ENCODE peak calls at places on chromosomes 11 and 22, in ten cellular contexts. R is transverse colon, B is ovary, C is prostate gland, Z is GM12891, J is stomach, L is IMR-90, X is lower leg skin, Y is endothelial cell of umbilical vein, G is spleen. E is an unnamed sample.

GRCh38 chr11:34881900-34882299 is 34.3 kb downstream of the APIP start:
- DNase-seq in R (no peak), B (no peak), C (no peak), Z (no peak), J (no peak), L (no peak), X (no peak), Y (no peak), G (no peak), E (no peak)

GRCh38 chr11:114275295-114275694 is 20.9 kb upstream of the NNMT start:
- DNase-seq in R (no peak), B (no peak), C (no peak), Z (no peak), J (no peak), L (no peak), X (no peak), Y (no peak), G (no peak), E (no peak)

GRCh38 chr11:128522943-128523518 is 64.3 kb downstream of the ETS1 start:
- DNase-seq in R (no peak), B (no peak), C (no peak), Z (no peak), J (no peak), L (no peak), X (no peak), Y (no peak), G (no peak), E (no peak)

GRCh38 chr11:75563978-75564552 is 2.0 kb downstream of the SERPINH1 start:
- DNase-seq in R (peak), B (peak), C (no peak), Z (no peak), J (peak), L (peak), X (peak), Y (peak), G (no peak), E (peak)

GRCh38 chr22:20114506-20115475 is 1.1 kb upstream of the RANBP1 start:
- DNase-seq in R (no peak), B (no peak), C (no peak), Z (no peak), J (no peak), L (no peak), X (no peak), Y (no peak), G (peak), E (no peak)

GRCh38 chr11:44568706-44569473 is 3.4 kb downstream of the CD82 start:
- DNase-seq in R (peak), B (peak), C (peak), Z (no peak), J (peak), L (peak), X (peak), Y (peak), G (peak), E (peak)

GRCh38 chr22:47016636-47017035 is 254.2 kb downstream of the TBC1D22A start:
- DNase-seq in R (no peak), B (no peak), C (no peak), Z (no peak), J (peak), L (no peak), X (no peak), Y (no peak), G (no peak), E (no peak)

GRCh38 chr11:64754919-64755662 is 4.7 kb downstream of the PYGM start:
- DNase-seq in R (no peak), B (peak), C (no peak), Z (no peak), J (no peak), L (no peak), X (no peak), Y (no peak), G (peak), E (no peak)

GRCh38 chr11:92822410-92822809 is 147.0 kb upstream of the MTNR1B start:
- DNase-seq in R (no peak), B (no peak), C (no peak), Z (no peak), J (no peak), L (no peak), X (no peak), Y (no peak), G (no peak), E (no peak)

GRCh38 chr11:80958414-80958813 is 1517.6 kb upstream of the TENM4 start:
- DNase-seq in R (no peak), B (no peak), C (peak), Z (no peak), J (no peak), L (peak), X (no peak), Y (no peak), G (no peak), E (no peak)

GRCh38 chr11:130328420-130328819 is 13.7 kb upstream of the ZBTB44 start:
- DNase-seq in R (no peak), B (no peak), C (no peak), Z (no peak), J (no peak), L (no peak), X (no peak), Y (no peak), G (no peak), E (no peak)
- TF ChIP-seq POLR2A in R (no peak), B (no peak), C (no peak), Z (no peak), J (no peak), L (no peak), X (no peak), Y (no peak), G (no peak), E (no peak)

GRCh38 chr11:58579192-58580129 is 598 bp downstream of the ZFP91 start:
- DNase-seq in R (peak), B (peak), C (peak), Z (peak), J (peak), L (peak), X (peak), Y (peak), G (peak), E (peak)
- TF ChIP-seq POLR2A in R (peak), B (no peak), C (peak), Z (peak), J (no peak), L (peak), X (no peak), Y (peak), G (no peak), E (peak)

GRCh38 chr11:61756452-61757212 is 4.2 kb downstream of the MYRF start:
- DNase-seq in R (peak), B (no peak), C (no peak), Z (no peak), J (peak), L (peak), X (no peak), Y (peak), G (no peak), E (peak)
- TF ChIP-seq POLR2A in R (no peak), B (no peak), C (no peak), Z (no peak), J (no peak), L (no peak), X (no peak), Y (no peak), G (no peak), E (no peak)

GRCh38 chr11:66346476-66347424 is 679 bp downstream of the B4GAT1 start:
- DNase-seq in R (no peak), B (no peak), C (no peak), Z (no peak), J (peak), L (no peak), X (no peak), Y (no peak), G (peak), E (peak)

GRCh38 chr11:66347425-66348276 is at the start of gene B4GAT1:
- DNase-seq in R (peak), B (peak), C (peak), Z (peak), J (peak), L (peak), X (peak), Y (peak), G (peak), E (peak)

GRCh38 chr11:66343176-66343575 is 1.7 kb downstream of the BRMS1 start:
- DNase-seq in R (no peak), B (no peak), C (no peak), Z (no peak), J (no peak), L (peak), X (no peak), Y (no peak), G (peak), E (no peak)

GRCh38 chr11:66345316-66345649 is 379 bp upstream of the BRMS1 start:
- DNase-seq in R (no peak), B (no peak), C (no peak), Z (no peak), J (no peak), L (no peak), X (no peak), Y (no peak), G (no peak), E (no peak)

DNA sequence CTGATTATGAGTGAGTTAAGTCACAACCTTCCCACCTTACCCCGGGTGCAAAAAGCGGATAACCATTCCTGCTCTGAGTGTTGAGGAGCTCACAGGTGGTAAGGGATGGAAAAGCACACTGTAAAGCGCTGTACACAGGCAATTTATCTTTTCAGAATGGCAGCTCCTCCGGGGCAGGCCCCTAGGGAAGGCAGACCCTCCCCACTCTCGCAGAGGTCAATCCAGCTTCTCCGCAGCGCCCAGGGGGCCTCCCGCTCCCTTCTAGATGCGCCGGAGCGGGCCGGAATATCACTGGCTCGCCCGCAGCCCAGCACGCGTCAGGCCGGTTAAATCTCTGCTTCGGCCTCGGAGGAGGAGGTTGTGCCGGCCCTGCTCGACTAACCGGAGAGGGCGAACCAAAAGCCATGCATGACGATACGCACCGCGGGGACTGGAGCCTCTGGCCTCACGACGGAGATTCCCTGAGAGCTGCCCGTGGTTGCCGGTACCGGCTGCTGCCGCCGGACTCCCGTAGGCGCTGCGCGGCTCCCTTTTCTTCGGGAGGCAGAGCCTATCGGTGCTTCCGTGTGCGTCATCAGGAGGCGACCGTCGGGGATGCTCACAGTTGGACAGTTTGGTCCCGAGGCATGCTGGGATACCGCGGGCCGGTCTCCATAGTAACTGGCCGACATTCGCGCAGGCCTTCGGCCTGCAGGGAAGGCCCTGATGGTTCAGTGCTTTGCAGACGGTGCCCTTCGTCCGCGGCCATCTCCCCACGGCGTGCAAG is at the start of gene BRMS1:
- DNase-seq in R (peak), B (peak), C (peak), Z (peak), J (peak), L (peak), X (peak), Y (peak), G (peak), E (peak)
- TF ChIP-seq POLR2A in R (peak), B (peak), C (peak), Z (peak), J (no peak), L (peak), X (no peak), Y (peak), G (no peak), E (peak)

GRCh38 chr22:31495343-31495742 is 993 bp upstream of the SFI1 start:
- DNase-seq in R (no peak), B (no peak), C (no peak), Z (no peak), J (no peak), L (no peak), X (no peak), Y (no peak), G (no peak), E (no peak)

GRCh38 chr22:31492151-31492550 is 2.5 kb upstream of the EIF4ENIF1 start:
- DNase-seq in R (no peak), B (no peak), C (no peak), Z (no peak), J (no peak), L (no peak), X (no peak), Y (no peak), G (no peak), E (no peak)

GRCh38 chr22:31497148-31497938 is 1.0 kb downstream of the SFI1 start:
- DNase-seq in R (no peak), B (no peak), C (no peak), Z (no peak), J (no peak), L (no peak), X (no peak), Y (no peak), G (no peak), E (no peak)

GRCh38 chr22:31496735-31497146 is 405 bp downstream of the SFI1 start:
- DNase-seq in R (peak), B (no peak), C (no peak), Z (no peak), J (no peak), L (no peak), X (no peak), Y (no peak), G (peak), E (no peak)

GRCh38 chr22:31496007-31496734 is at the start of gene SFI1:
- DNase-seq in R (peak), B (peak), C (peak), Z (peak), J (peak), L (peak), X (peak), Y (peak), G (peak), E (peak)
- TF ChIP-seq POLR2A in R (peak), B (peak), C (peak), Z (peak), J (no peak), L (no peak), X (no peak), Y (peak), G (no peak), E (peak)